ENCODE peak calls at places on chromosomes 6 and 20, in nine cellular contexts. M is heart left ventricle, Z is pancreas, S is fibroblast of lung, F is cardiac muscle cell, G is transverse colon, Q is tibial nerve, X is mesenchymal stem cell, A is HCT116. D is an unnamed sample.

GRCh38 chr6:149888659-149889058 is 9.3 kb downstream of the RAET1E start:
- DNase-seq in M (no peak), Z (no peak), S (peak; percentile 35), F (no peak), G (no peak), Q (no peak), X (peak; percentile 16), A (no peak), D (no peak)

GRCh38 chr20:49866051-49866450 is 49.3 kb downstream of the SPATA2 start:
- DNase-seq in M (no peak), Z (no peak), S (no peak), F (no peak), G (no peak), Q (no peak), X (no peak), A (no peak), D (no peak)

GRCh38 chr20:3449319-3449718 is 21.5 kb upstream of the ATRN start:
- DNase-seq in M (no peak), Z (no peak), S (no peak), F (no peak), G (no peak), Q (no peak), X (no peak), A (no peak), D (no peak)

GRCh38 chr20:52972965-52973819 is 1.0 kb downstream of the TSHZ2 start:
- DNase-seq in M (no peak), Z (peak; percentile 30), S (no peak), F (peak; percentile 69), G (no peak), Q (no peak), X (peak; percentile 40), A (no peak), D (peak; percentile 14)

GRCh38 chr20:60693513-60694133 is 558.4 kb upstream of the CDH4 start:
- DNase-seq in M (no peak), Z (no peak), S (no peak), F (no peak), G (no peak), Q (no peak), X (no peak), A (no peak), D (no peak)

GRCh38 chr6:162898011-162898410 is 170.2 kb downstream of the PACRG start:
- DNase-seq in M (no peak), Z (no peak), S (no peak), F (no peak), G (no peak), Q (no peak), X (no peak), A (no peak), D (no peak)

GRCh38 chr6:125953502-125953875 is 3.1 kb upstream of the HINT3 start:
- DNase-seq in M (no peak), Z (peak; percentile 62), S (no peak), F (no peak), G (peak; percentile 72), Q (no peak), X (no peak), A (no peak), D (no peak)

GRCh38 chr6:9295641-9296040 is 860.3 kb upstream of the SLC35B3 start:
- DNase-seq in M (no peak), Z (no peak), S (no peak), F (no peak), G (no peak), Q (no peak), X (no peak), A (no peak), D (no peak)

GRCh38 chr20:62296724-62297448 is 5.9 kb upstream of the ADRM1 start:
- DNase-seq in M (peak; percentile 58), Z (peak; percentile 88), S (no peak), F (no peak), G (no peak), Q (no peak), X (no peak), A (no peak), D (no peak)

GRCh38 chr6:21423106-21423854 is 170.3 kb upstream of the SOX4 start:
- DNase-seq in M (no peak), Z (no peak), S (no peak), F (no peak), G (no peak), Q (no peak), X (no peak), A (no peak), D (no peak)

GRCh38 chr6:131213501-131213990 is 78.3 kb downstream of the AKAP7 start:
- DNase-seq in M (no peak), Z (no peak), S (peak; percentile 86), F (no peak), G (no peak), Q (no peak), X (peak; percentile 37), A (no peak), D (no peak)

GRCh38 chr6:166553563-166554271 is 32.8 kb downstream of the RAMACL start:
- DNase-seq in M (no peak), Z (no peak), S (peak; percentile 83), F (no peak), G (no peak), Q (peak; percentile 43), X (peak; percentile 78), A (no peak), D (peak; percentile 50)

GRCh38 chr6:170227521-170227983 is 63.3 kb downstream of the DLL1 start:
- DNase-seq in M (peak; percentile 43), Z (peak; percentile 45), S (no peak), F (no peak), G (no peak), Q (no peak), X (no peak), A (no peak), D (no peak)
- H3K4me1 ChIP-seq in M (peaks cover 7% of the 10 kb centered on the region), Z (peaks cover 51% of the 10 kb centered on the region), S (no peaks in the 10 kb centered on the region), F (peaks cover 14% of the 10 kb centered on the region), G (peaks cover 3% of the 10 kb centered on the region), Q (no peaks in the 10 kb centered on the region), X (peaks cover 31% of the 10 kb centered on the region), A (no peaks in the 10 kb centered on the region), D (peaks cover 18% of the 10 kb centered on the region)

DNA sequence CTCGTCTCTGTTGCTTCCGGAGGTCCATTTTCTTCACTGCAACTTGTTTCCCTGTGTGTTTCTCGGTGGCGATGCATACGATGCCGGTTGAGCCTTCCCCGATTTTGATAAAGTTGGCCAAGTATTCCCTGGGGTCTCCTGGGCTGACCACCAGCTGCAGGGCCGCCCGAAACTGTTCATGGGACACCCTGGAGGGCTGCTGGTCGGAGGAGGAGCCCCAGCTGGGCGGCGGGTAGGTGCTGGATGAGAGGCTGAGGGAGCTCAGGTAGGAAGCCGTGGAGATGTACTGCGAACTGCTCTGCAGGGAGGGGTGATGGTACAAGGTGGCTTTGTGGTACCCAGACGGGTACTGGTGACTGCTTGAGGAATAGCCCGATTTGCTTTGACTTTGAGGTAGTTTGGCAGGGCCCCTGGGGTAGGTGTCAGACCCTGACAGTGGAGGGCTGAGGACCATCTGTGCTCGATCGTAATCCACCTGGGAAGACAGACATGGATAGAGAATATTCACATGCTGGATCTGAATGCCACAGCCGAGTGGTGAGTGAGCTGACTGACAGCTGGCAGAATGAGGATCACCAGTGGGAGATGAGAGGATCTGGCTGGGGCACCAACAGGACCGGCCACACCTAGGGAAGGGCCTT is 51.6 kb downstream of the LAMP5 start:
- DNase-seq in M (no peak), Z (no peak), S (no peak), F (no peak), G (no peak), Q (no peak), X (no peak), A (no peak), D (no peak)
- H3K4me3 ChIP-seq in M (no peak overlapping the region), Z (no peak overlapping the region), S (no peak overlapping the region), F (no peak overlapping the region), G (no peak overlapping the region), Q (no peak overlapping the region), X (no peak overlapping the region), A (no peak overlapping the region), D (no peak overlapping the region)

DNA sequence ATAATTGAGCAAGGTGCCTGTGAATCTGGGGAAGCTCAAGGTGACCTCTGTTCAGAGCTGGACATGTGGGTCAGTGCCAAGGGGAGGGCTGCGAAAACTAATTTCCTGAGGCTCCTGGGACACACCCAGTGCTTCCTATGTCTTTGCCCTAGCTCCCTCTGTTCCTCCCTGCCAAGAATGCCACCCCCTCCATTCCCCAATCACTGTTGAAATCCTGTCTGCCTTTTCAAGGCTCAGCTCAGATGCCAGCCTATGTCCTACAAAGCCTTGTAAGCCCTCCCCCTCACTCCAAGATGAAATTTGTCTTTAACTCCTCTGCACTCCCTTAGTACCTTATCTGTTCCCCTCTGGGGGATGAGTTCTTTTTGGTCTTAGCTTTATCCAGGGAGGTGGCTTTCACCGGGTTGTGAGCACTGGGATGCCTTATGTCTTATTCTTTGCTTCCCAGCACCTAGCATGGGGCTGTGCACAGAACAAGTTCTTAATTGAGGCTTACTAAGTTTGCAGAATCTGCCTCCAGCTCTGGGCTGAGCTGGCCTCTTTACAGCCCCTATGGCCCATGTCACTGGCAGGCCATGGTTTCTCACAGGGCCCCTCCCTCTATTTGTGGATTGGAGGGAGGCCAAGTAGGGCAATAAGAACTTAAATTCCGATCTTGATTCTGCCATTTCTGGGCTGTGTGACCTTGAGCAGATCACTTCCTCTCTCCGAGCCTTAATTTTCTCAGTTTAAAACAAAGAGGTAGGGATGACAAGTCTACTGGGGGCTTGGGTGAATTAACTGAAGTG is 51.5 kb upstream of the EPB41L1 start:
- DNase-seq in M (no peak), Z (no peak), S (no peak), F (peak; percentile 23), G (peak; percentile 78), Q (no peak), X (no peak), A (no peak), D (no peak)
- H3K27ac ChIP-seq in M (no peak overlapping the region), Z (peak overlapping the region; percentile 77), S (no peak overlapping the region), F (no peak overlapping the region), G (peak overlapping the region; percentile 82), Q (no peak overlapping the region), X (no peak overlapping the region), A (no peak overlapping the region), D (no peak overlapping the region)

GRCh38 chr6:34891296-34891695 is 2.2 kb downstream of the ANKS1A start:
- DNase-seq in M (no peak), Z (no peak), S (no peak), F (no peak), G (no peak), Q (no peak), X (no peak), A (no peak), D (no peak)

GRCh38 chr6:34888441-34888820 is 589 bp upstream of the TAF11 start:
- DNase-seq in M (no peak), Z (no peak), S (no peak), F (no peak), G (no peak), Q (no peak), X (no peak), A (no peak), D (no peak)

GRCh38 chr6:34887753-34888440 is at the start of gene TAF11:
- DNase-seq in M (peak; percentile 95), Z (peak; percentile 92), S (peak; percentile 96), F (peak; percentile 98), G (peak; percentile 95), Q (peak; percentile 93), X (peak; percentile 97), A (peak; percentile 92), D (peak; percentile 93)

GRCh38 chr6:34888874-34889555 is at the start of gene ANKS1A:
- DNase-seq in M (peak; percentile 91), Z (peak; percentile 91), S (peak; percentile 27), F (peak; percentile 83), G (peak; percentile 94), Q (peak; percentile 63), X (peak; percentile 65), A (peak; percentile 73), D (peak; percentile 84)

DNA sequence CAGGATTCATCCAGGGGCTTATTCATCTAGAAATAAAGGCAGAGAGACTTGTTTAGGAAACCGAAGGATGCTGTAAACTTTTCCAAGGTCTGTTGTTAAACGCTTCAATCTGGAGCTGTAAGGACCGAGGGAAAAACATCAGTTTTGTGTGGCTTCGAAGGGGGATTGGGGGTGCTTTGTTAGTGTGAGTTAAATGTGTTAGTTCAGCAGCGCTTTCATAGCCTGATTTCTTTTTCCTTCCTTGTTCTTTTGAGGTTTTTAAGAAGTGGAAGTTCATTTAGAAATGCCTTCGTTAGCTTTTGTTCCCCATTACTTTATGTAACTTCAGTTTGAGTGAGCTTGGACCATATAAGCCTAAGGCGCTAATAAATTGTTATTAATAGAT is 1.5 kb downstream of the ANKS1A start:
- DNase-seq in M (no peak), Z (no peak), S (no peak), F (no peak), G (no peak), Q (no peak), X (no peak), A (no peak), D (no peak)
- H3K4me1 ChIP-seq in M (peaks cover 64% of the 10 kb centered on the region), Z (peaks cover 24% of the 10 kb centered on the region), S (no peaks in the 10 kb centered on the region), F (peaks cover 6% of the 10 kb centered on the region), G (peaks cover 32% of the 10 kb centered on the region), Q (no peaks in the 10 kb centered on the region), X (peaks cover 7% of the 10 kb centered on the region), A (peaks cover 17% of the 10 kb centered on the region), D (peaks cover 66% of the 10 kb centered on the region)